ENCODE peak calls at places on chromosomes 7 and 10, in five cellular contexts. E, C, H, Z and S are unnamed samples.

GRCh38 chr7:134669845-134670373 is 23.3 kb downstream of the BPGM start:
- DNase-seq in E (peak), C (peak), H (peak), Z (no peak), S (no peak)

GRCh38 chr10:90977162-90977854 is 56.4 kb upstream of the ANKRD1 start:
- DNase-seq in E (no peak), C (no peak), H (no peak), Z (no peak), S (no peak)

GRCh38 chr7:105656922-105657521 is 75.7 kb upstream of the EFCAB10 start:
- DNase-seq in E (no peak), C (peak), H (peak), Z (peak), S (peak)

GRCh38 chr10:88115968-88116367 is 252.5 kb downstream of the PTEN start:
- DNase-seq in E (peak), C (no peak), H (no peak), Z (no peak), S (no peak)

GRCh38 chr7:18511351-18511750 is 15.8 kb downstream of the HDAC9 start:
- DNase-seq in E (no peak), C (no peak), H (no peak), Z (no peak), S (no peak)

GRCh38 chr10:113053091-113053490 is 103.0 kb downstream of the TCF7L2 start:
- DNase-seq in E (no peak), C (no peak), H (no peak), Z (peak), S (peak)

GRCh38 chr7:149257146-149257545 is 4.8 kb upstream of the ZNF783 start:
- DNase-seq in E (peak), C (peak), H (no peak), Z (no peak), S (no peak)

GRCh38 chr7:17153571-17153970 is 144.9 kb upstream of the AHR start:
- DNase-seq in E (peak), C (no peak), H (no peak), Z (no peak), S (no peak)

GRCh38 chr10:30847199-30847598 is 184.5 kb downstream of the ZNF438 start:
- DNase-seq in E (no peak), C (no peak), H (no peak), Z (no peak), S (no peak)

GRCh38 chr7:111556977-111557376 is 5.3 kb downstream of the IMMP2L start:
- DNase-seq in E (no peak), C (no peak), H (no peak), Z (no peak), S (no peak)

GRCh38 chr7:123305840-123306375 is 106.1 kb upstream of the SLC13A1 start:
- DNase-seq in E (no peak), C (no peak), H (no peak), Z (no peak), S (no peak)

GRCh38 chr7:150962743-150963399 is 15.2 kb downstream of the KCNH2 start:
- DNase-seq in E (peak), C (peak), H (peak), Z (peak), S (peak)

GRCh38 chr7:75727881-75728592 is 10.7 kb downstream of the HIP1 start:
- DNase-seq in E (peak), C (peak), H (no peak), Z (peak), S (peak)
- H3K9ac ChIP-seq in E (peak), C (peak), H (no peak), Z (peak), S (no peak)

GRCh38 chr10:132576671-132577349 is 39.2 kb downstream of the INPP5A start:
- DNase-seq in E (no peak), C (no peak), H (no peak), Z (no peak), S (no peak)
- H3K27ac ChIP-seq in E (no peak), C (peak), H (no peak), Z (no peak), S (no peak)

GRCh38 chr7:976901-977325 is 1.6 kb upstream of the COX19 start:
- DNase-seq in E (no peak), C (no peak), H (no peak), Z (no peak), S (no peak)

GRCh38 chr7:977326-978048 is 2.1 kb upstream of the COX19 start:
- DNase-seq in E (peak), C (no peak), H (no peak), Z (no peak), S (no peak)

GRCh38 chr7:979886-980571 is 3.0 kb upstream of the CYP2W1 start:
- DNase-seq in E (no peak), C (no peak), H (peak), Z (no peak), S (no peak)

GRCh38 chr7:978416-979091 is 3.2 kb upstream of the COX19 start:
- DNase-seq in E (no peak), C (no peak), H (no peak), Z (no peak), S (no peak)

DNA sequence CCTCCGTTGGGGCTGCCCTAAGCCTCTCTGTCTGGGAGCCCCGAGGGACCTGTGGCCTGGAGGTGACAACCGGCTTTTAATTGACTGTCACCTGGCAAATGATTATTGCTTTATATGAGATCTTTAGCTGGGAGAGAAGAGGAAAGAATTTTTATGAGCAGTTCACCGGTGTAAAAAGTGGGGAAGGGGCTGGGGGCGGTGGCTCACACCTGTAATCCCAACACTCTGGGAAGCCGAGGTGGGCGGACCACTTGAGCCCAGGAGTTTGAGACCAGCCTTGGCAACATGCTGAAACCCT is 2.6 kb upstream of the COX19 start:
- DNase-seq in E (no peak), C (no peak), H (no peak), Z (no peak), S (no peak)
- H3K9ac ChIP-seq in E (no peak), C (no peak), H (no peak), Z (no peak), S (no peak)

GRCh38 chr7:158881731-158882130 is 25.4 kb downstream of the DYNC2I1 start:
- DNase-seq in E (no peak), C (no peak), H (no peak), Z (no peak), S (no peak)

GRCh38 chr7:158876984-158877383 is 20.6 kb downstream of the DYNC2I1 start:
- DNase-seq in E (no peak), C (no peak), H (no peak), Z (no peak), S (peak)

GRCh38 chr7:158885624-158886023 is 29.3 kb downstream of the DYNC2I1 start:
- DNase-seq in E (peak), C (peak), H (peak), Z (no peak), S (no peak)

DNA sequence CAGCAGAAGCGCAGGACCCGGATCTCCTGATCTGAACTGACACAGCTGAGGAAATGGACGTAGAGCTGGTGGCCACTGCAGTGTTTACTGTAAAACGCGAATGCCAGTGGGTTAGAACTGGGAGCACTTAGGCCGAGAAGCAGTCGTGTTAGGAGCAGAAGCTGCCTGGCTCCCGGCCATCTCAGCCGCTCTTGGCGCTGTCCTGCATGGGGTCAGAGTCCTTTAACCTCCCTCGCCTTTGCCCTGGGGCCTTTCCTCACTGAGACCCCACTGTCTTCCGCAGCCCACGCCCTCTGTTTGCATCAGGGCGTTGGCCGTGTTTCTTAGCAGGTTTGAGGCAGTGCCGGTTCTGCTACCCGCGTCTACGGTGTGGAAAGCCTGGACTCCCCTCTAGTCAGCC is 24.6 kb downstream of the DYNC2I1 start:
- DNase-seq in E (no peak), C (no peak), H (no peak), Z (no peak), S (no peak)
- H3K27ac ChIP-seq in E (no peak), C (no peak), H (no peak), Z (no peak), S (no peak)